ENCODE peak calls at places on chromosomes 7 and 10, in seven cellular contexts. X is skeletal muscle cell, S is AG10803, N is HAP-1, A is fibroblast of lung, G is psoas muscle, B is spleen. R is an unnamed sample.
A peak's percentile ranks its signal among the peaks of the same experiment; 100 is the strongest.

GRCh38 chr7:105244594-105244993 is 144.1 kb downstream of the SRPK2 start:
- DNase-seq in X (no peak), S (no peak), N (no peak), A (no peak), G (no peak), B (no peak), R (no peak)

GRCh38 chr7:140281960-140282359 is 105.2 kb upstream of the KDM7A start:
- DNase-seq in X (no peak), S (no peak), N (no peak), A (no peak), G (no peak), B (no peak), R (no peak)

GRCh38 chr10:32237644-32238345 is 109.2 kb downstream of the EPC1 start:
- DNase-seq in X (peak; percentile 34), S (peak; percentile 82), N (no peak), A (peak; percentile 40), G (no peak), B (no peak), R (no peak)

GRCh38 chr10:17835688-17836087 is 26.5 kb downstream of the MRC1 start:
- DNase-seq in X (peak; percentile 41), S (peak; percentile 94), N (no peak), A (peak; percentile 56), G (no peak), B (no peak), R (no peak)

GRCh38 chr7:102832694-102833093 is 80.1 kb upstream of the LRRC17 start:
- DNase-seq in X (no peak), S (no peak), N (no peak), A (no peak), G (no peak), B (no peak), R (no peak)

GRCh38 chr7:42097756-42098155 is 139.3 kb downstream of the GLI3 start:
- DNase-seq in X (peak; percentile 88), S (peak; percentile 88), N (no peak), A (peak; percentile 85), G (no peak), B (no peak), R (no peak)

GRCh38 chr7:13903997-13904396 is 85.5 kb downstream of the ETV1 start:
- DNase-seq in X (peak; percentile 54), S (peak; percentile 84), N (peak; percentile 56), A (peak; percentile 85), G (no peak), B (no peak), R (no peak)

GRCh38 chr7:158802535-158803199 is 26.6 kb downstream of the ESYT2 start:
- DNase-seq in X (no peak), S (peak; percentile 78), N (no peak), A (peak; percentile 59), G (no peak), B (peak; percentile 54), R (no peak)

GRCh38 chr10:86393401-86393800 is 26.8 kb upstream of the GRID1 start:
- DNase-seq in X (no peak), S (no peak), N (no peak), A (no peak), G (no peak), B (peak; percentile 59), R (no peak)

GRCh38 chr7:78221961-78222751 is 423.6 kb downstream of the PHTF2 start:
- DNase-seq in X (peak; percentile 56), S (peak; percentile 94), N (no peak), A (peak; percentile 58), G (no peak), B (no peak), R (no peak)

GRCh38 chr10:6135039-6135438 is 46.2 kb downstream of the RBM17 start:
- DNase-seq in X (no peak), S (no peak), N (no peak), A (no peak), G (no peak), B (no peak), R (peak; percentile 64)

GRCh38 chr10:124196659-124197058 is 103.3 kb upstream of the CHST15 start:
- DNase-seq in X (no peak), S (no peak), N (no peak), A (no peak), G (no peak), B (no peak), R (no peak)

GRCh38 chr7:151424799-151425198 is 15.0 kb upstream of the WDR86 start:
- DNase-seq in X (no peak), S (peak; percentile 30), N (no peak), A (peak; percentile 45), G (no peak), B (peak; percentile 40), R (no peak)

GRCh38 chr7:1537631-1538412 is 7.3 kb downstream of the MAFK start:
- DNase-seq in X (peak; percentile 79), S (peak; percentile 91), N (peak; percentile 40), A (peak; percentile 96), G (peak; percentile 93), B (peak; percentile 78), R (no peak)

GRCh38 chr10:84267503-84268126 is 22.8 kb downstream of the RGR start:
- DNase-seq in X (peak; percentile 9), S (peak; percentile 48), N (peak; percentile 22), A (peak; percentile 51), G (no peak), B (no peak), R (no peak)

GRCh38 chr7:17599733-17600685 is 301.6 kb downstream of the AHR start:
- DNase-seq in X (peak; percentile 97), S (peak; percentile 94), N (no peak), A (peak; percentile 90), G (no peak), B (no peak), R (no peak)

DNA sequence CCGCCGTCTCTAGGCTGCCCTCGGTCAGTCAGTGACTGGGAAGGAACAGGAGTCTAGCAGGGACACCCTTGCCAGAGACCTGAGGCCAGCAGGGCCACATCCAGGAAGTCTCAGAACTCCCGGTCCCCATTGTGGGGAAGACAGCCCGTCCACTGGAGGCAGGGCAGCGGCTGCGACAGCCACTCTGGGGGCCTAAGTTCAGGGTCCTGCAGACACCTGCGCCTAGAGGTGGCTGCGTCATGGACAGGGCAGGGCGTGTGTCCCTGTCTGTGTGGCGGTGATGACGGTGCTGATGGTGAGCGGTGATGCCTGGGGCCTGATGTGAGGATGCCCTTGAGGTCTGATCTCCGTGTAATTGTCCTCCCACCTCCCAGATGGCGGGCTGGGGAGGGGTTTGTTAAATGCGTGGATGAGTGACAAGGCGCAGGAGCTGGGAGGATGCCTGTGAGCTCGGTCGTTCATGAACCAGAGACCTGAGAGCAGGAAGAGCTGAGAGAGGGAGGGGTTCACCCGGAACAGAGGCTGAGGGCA is 537.9 kb upstream of the FOXK1 start:
- DNase-seq in X (no peak), S (no peak), N (no peak), A (no peak), G (no peak), B (peak; percentile 60), R (no peak)
- H3K4me3 ChIP-seq in X (no peak overlapping the region), S (no peak overlapping the region), N (no peak overlapping the region), A (no peak overlapping the region), G (peak overlapping the region; percentile 4), B (no peak overlapping the region), R (no peak overlapping the region)

GRCh38 chr7:148026713-148027112 is 563.9 kb upstream of the C7orf33 start:
- DNase-seq in X (no peak), S (no peak), N (no peak), A (no peak), G (no peak), B (no peak), R (no peak)

GRCh38 chr7:148021507-148022045 is 569.0 kb upstream of the C7orf33 start:
- DNase-seq in X (no peak), S (no peak), N (no peak), A (no peak), G (no peak), B (no peak), R (no peak)

GRCh38 chr7:148028165-148028564 is 562.4 kb upstream of the C7orf33 start:
- DNase-seq in X (no peak), S (no peak), N (no peak), A (no peak), G (no peak), B (no peak), R (no peak)

GRCh38 chr7:148020679-148021078 is 569.9 kb upstream of the C7orf33 start:
- DNase-seq in X (no peak), S (no peak), N (no peak), A (no peak), G (no peak), B (no peak), R (no peak)

GRCh38 chr7:148022832-148023231 is 567.7 kb upstream of the C7orf33 start:
- DNase-seq in X (no peak), S (no peak), N (no peak), A (no peak), G (no peak), B (no peak), R (no peak)
- H3K4me3 ChIP-seq in X (no peak overlapping the region), S (no peak overlapping the region), N (no peak overlapping the region), A (no peak overlapping the region), G (no peak overlapping the region), B (no peak overlapping the region), R (no peak overlapping the region)

DNA sequence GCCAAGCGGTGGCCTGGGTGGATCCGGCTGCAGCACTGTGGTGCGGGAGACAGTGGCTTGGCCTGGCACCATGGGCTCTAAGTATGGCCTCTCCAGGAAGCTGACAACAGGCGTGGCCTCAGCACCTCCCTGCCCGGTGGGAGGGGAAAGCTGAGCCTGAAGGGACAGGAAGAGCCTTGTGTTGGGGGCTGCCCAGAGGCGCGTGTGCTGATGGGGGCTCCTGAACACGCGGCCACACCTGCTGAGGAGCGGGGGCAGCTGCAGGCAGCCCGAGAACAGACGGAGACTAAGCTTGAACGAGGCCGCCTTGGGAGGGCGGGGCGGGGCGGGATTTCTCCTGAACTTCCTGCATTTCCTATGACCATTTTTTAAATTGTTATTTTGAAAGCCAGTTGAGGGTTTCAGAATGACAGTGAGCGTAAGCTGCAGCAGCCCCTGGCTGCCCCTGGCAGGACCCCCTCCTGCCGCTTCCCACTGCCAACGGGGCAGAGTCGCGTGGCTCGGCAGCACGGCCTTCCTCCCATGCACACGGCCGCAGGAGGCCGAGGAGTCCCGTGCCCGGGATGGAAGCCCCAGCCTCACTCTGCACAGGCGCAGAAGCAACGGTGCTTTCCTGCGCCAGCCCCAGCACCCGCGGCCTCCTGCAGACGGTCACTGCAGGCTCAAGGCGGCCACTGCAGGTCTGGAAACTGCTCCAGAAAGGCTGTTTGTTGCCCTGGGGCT is 43.2 kb downstream of the DPYSL4 start:
- DNase-seq in X (no peak), S (no peak), N (no peak), A (peak; percentile 12), G (no peak), B (peak; percentile 87), R (peak; percentile 33)
- H3K4me3 ChIP-seq in X (no peak overlapping the region), S (no peak overlapping the region), N (no peak overlapping the region), A (no peak overlapping the region), G (peak overlapping the region; percentile 49), B (peak overlapping the region; percentile 27), R (peak overlapping the region; percentile 18)

GRCh38 chr7:115005942-115006341 is 84.0 kb downstream of the MDFIC start:
- DNase-seq in X (no peak), S (no peak), N (no peak), A (no peak), G (no peak), B (peak; percentile 66), R (no peak)
- H3K4me3 ChIP-seq in X (no peak overlapping the region), S (no peak overlapping the region), N (no peak overlapping the region), A (no peak overlapping the region), G (no peak overlapping the region), B (no peak overlapping the region), R (no peak overlapping the region)

DNA sequence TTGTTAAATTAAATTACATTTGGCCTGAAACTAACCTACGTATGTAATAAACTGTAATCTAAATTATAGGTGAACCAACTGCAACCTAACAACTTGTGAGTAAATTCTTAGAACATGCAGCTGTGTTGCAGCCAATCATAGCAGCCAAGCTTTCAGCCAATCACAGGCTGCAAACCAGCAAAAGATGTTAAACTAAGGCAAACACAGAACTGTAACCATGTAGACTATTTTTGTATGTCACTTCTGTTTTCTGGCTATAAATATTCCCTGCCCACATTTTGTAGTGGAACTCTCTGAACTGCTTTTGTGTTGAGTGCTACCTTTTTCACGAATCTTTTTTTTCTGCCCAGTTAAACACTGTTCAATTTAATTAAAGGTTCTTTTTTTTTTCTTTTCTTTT is 28.2 kb upstream of the ZPBP start:
- DNase-seq in X (no peak), S (no peak), N (no peak), A (no peak), G (no peak), B (no peak), R (peak; percentile 51)
- H3K4me3 ChIP-seq in X (no peak overlapping the region), S (no peak overlapping the region), N (no peak overlapping the region), A (no peak overlapping the region), G (no peak overlapping the region), B (no peak overlapping the region), R (no peak overlapping the region)